ENCODE peak calls at places on chromosomes 16 and 17, in four cellular contexts. One of them, this sample, is unnamed.
A peak's percentile ranks its signal among the peaks of the same experiment; 100 is the strongest.

GRCh38 chr17:50532452-50533024 is at the start of gene EPN3:
- DNase-seq in H1: no peak
- DNase-seq in SK-N-SH: peak; percentile 82
- DNase-seq in HepG2: no peak
- DNase-seq in this sample: no peak

GRCh38 chr16:15971435-15971805 is 22.0 kb downstream of the ABCC1 start:
- DNase-seq in H1: peak; percentile 38
- DNase-seq in SK-N-SH: no peak
- DNase-seq in HepG2: no peak
- DNase-seq in this sample: no peak

GRCh38 chr17:82502207-82502606 is 17.3 kb upstream of the FOXK2 start:
- DNase-seq in H1: no peak
- DNase-seq in SK-N-SH: no peak
- DNase-seq in HepG2: no peak
- DNase-seq in this sample: no peak

GRCh38 chr16:15515992-15516391 is 81.6 kb downstream of the BMERB1 start:
- DNase-seq in H1: no peak
- DNase-seq in SK-N-SH: no peak
- DNase-seq in HepG2: no peak
- DNase-seq in this sample: no peak

GRCh38 chr17:16444258-16444886 is 29.0 kb downstream of the TRPV2 start:
- DNase-seq in H1: no peak
- DNase-seq in SK-N-SH: no peak
- DNase-seq in HepG2: no peak
- DNase-seq in this sample: no peak

GRCh38 chr17:20955437-20956323 is 87.1 kb downstream of the USP22 start:
- DNase-seq in H1: no peak
- DNase-seq in SK-N-SH: no peak
- DNase-seq in HepG2: peak; percentile 4
- DNase-seq in this sample: no peak

GRCh38 chr17:19760781-19761180 is 12.7 kb upstream of the ALDH3A1 start:
- DNase-seq in H1: no peak
- DNase-seq in SK-N-SH: no peak
- DNase-seq in HepG2: no peak
- DNase-seq in this sample: no peak

GRCh38 chr17:14133104-14133503 is 63.8 kb downstream of the COX10 start:
- DNase-seq in H1: no peak
- DNase-seq in SK-N-SH: no peak
- DNase-seq in HepG2: no peak
- DNase-seq in this sample: no peak

GRCh38 chr17:8123695-8124349 is at the start of gene HES7:
- DNase-seq in H1: no peak
- DNase-seq in SK-N-SH: peak; percentile 53
- DNase-seq in HepG2: no peak
- DNase-seq in this sample: no peak

GRCh38 chr17:81552244-81553017 is at the start of gene FAAP100:
- DNase-seq in H1: no peak
- DNase-seq in SK-N-SH: peak; percentile 99
- DNase-seq in HepG2: peak; percentile 63
- DNase-seq in this sample: peak; percentile 30

GRCh38 chr17:49677933-49678847 is at the start of gene SPOP:
- DNase-seq in H1: peak; percentile 100
- DNase-seq in SK-N-SH: peak; percentile 100
- DNase-seq in HepG2: peak; percentile 98
- DNase-seq in this sample: peak; percentile 96

GRCh38 chr16:79600636-79601091 is at the start of gene MAF:
- DNase-seq in H1: peak; percentile 54
- DNase-seq in SK-N-SH: peak; percentile 69
- DNase-seq in HepG2: peak; percentile 58
- DNase-seq in this sample: no peak

GRCh38 chr17:38464723-38465419 is 36.6 kb downstream of the ARHGAP23 start:
- DNase-seq in H1: no peak
- DNase-seq in SK-N-SH: peak; percentile 96
- DNase-seq in HepG2: no peak
- DNase-seq in this sample: no peak

GRCh38 chr17:55580596-55581133 is 69.4 kb upstream of the SMIM36 start:
- DNase-seq in H1: no peak
- DNase-seq in SK-N-SH: no peak
- DNase-seq in HepG2: no peak
- DNase-seq in this sample: peak; percentile 16

GRCh38 chr17:55576237-55576998 is 65.2 kb upstream of the SMIM36 start:
- DNase-seq in H1: no peak
- DNase-seq in SK-N-SH: no peak
- DNase-seq in HepG2: peak; percentile 28
- DNase-seq in this sample: peak; percentile 8

GRCh38 chr17:55577011-55577586 is 65.8 kb upstream of the SMIM36 start:
- DNase-seq in H1: no peak
- DNase-seq in SK-N-SH: no peak
- DNase-seq in HepG2: no peak
- DNase-seq in this sample: peak; percentile 35

GRCh38 chr17:55575058-55575606 is 63.9 kb upstream of the SMIM36 start:
- DNase-seq in H1: no peak
- DNase-seq in SK-N-SH: no peak
- DNase-seq in HepG2: no peak
- DNase-seq in this sample: no peak

DNA sequence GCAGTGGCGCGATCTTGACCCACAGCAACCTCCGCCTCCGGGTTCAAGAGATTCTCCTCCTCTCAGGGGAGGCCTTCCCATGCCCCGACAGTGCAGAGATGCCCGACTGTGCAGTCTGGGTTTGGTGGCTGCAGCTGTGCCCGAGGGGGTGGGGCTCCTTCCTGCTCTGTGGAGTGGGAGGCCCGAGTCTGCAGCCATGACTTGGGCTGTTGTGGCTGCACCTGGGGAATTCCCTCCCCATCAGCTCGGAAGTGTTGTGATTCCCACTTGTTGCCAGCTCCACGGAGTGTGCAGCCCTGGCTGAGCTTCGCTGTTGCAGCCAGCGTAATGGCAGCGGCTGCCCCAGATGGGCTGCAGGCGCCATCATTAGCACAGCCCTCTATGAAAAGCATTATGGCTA is 66.4 kb upstream of the SMIM36 start:
- DNase-seq in H1: no peak
- DNase-seq in SK-N-SH: no peak
- DNase-seq in HepG2: no peak
- DNase-seq in this sample: no peak
- TF ChIP-seq TCF12 in H1: no peak
- TF ChIP-seq TCF12 in SK-N-SH: no peak
- TF ChIP-seq TCF12 in HepG2: no peak
- TF ChIP-seq TCF12 in this sample: no peak

DNA sequence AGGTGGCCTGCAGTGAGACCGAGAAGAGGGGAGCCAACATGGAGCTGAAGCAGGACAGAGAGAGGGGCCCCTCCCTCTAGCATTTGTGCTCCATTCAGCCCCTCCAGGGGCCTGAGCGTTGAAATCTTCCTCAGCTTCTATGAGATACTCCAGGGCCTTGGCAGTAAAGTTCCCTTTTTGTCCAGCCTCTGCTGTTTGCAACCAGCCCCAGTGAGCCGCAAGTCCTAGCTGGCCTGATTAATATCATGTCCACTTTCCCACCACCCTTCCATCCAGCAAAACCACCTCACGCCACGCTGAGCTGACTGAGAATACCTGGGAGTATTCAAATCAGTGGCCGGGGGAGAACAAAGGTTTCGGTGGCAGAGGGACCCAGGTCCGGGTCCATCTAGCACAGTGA is 11.7 kb upstream of the RPH3AL start:
- DNase-seq in H1: no peak
- DNase-seq in SK-N-SH: no peak
- DNase-seq in HepG2: no peak
- DNase-seq in this sample: no peak
- TF ChIP-seq CHD2 in H1: no peak
- TF ChIP-seq CHD2 in SK-N-SH: no peak
- TF ChIP-seq CHD2 in HepG2: no peak
- TF ChIP-seq CHD2 in this sample: no peak

DNA sequence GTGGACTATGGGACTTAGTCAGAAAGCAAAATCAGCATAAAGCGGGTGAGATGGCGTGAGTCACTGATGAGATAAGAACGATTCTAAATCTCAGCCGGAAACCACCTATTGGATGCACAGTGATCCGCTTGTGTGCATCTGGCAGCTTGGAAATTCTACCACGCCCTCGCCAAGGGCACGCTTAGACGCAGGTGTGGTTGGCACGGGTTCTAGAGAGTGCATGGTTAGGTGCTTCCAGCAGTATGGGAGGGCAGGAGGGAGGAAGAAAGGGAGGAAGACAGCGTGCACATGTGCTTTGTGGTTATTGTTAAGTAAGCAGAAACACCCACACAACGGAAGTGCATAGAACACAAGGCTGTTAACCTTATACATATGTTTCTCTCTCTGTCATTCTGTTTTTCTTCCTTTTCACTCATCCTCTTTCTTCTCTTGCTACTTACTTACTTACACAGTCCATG is 374.0 kb upstream of the ASIC2 start:
- DNase-seq in H1: no peak
- DNase-seq in SK-N-SH: no peak
- DNase-seq in HepG2: no peak
- DNase-seq in this sample: peak; percentile 48
- TF ChIP-seq TCF12 in H1: no peak
- TF ChIP-seq TCF12 in SK-N-SH: no peak
- TF ChIP-seq TCF12 in HepG2: no peak
- TF ChIP-seq TCF12 in this sample: peak; percentile 16

GRCh38 chr17:79425686-79426085 is 185.2 kb downstream of the RBFOX3 start:
- DNase-seq in H1: no peak
- DNase-seq in SK-N-SH: no peak
- DNase-seq in HepG2: no peak
- DNase-seq in this sample: no peak
- TF ChIP-seq CHD2 in H1: no peak
- TF ChIP-seq CHD2 in SK-N-SH: no peak
- TF ChIP-seq CHD2 in HepG2: no peak
- TF ChIP-seq CHD2 in this sample: no peak

GRCh38 chr17:75168998-75169397 is 13.8 kb downstream of the SUMO2 start:
- DNase-seq in H1: no peak
- DNase-seq in SK-N-SH: no peak
- DNase-seq in HepG2: no peak
- DNase-seq in this sample: no peak
- TF ChIP-seq TCF12 in H1: no peak
- TF ChIP-seq TCF12 in SK-N-SH: no peak
- TF ChIP-seq TCF12 in HepG2: no peak
- TF ChIP-seq TCF12 in this sample: no peak

GRCh38 chr16:27374794-27375499 is 27.0 kb upstream of the IL21R start:
- DNase-seq in H1: peak; percentile 87
- DNase-seq in SK-N-SH: peak; percentile 76
- DNase-seq in HepG2: peak; percentile 92
- DNase-seq in this sample: peak; percentile 90
- TF ChIP-seq CHD2 in H1: peak; percentile 63
- TF ChIP-seq CHD2 in SK-N-SH: no peak
- TF ChIP-seq CHD2 in HepG2: no peak
- TF ChIP-seq CHD2 in this sample: peak; percentile 55

GRCh38 chr17:53543363-53543927 is 279.3 kb upstream of the KIF2B start:
- DNase-seq in H1: no peak
- DNase-seq in SK-N-SH: peak; percentile 30
- DNase-seq in HepG2: no peak
- DNase-seq in this sample: no peak
- TF ChIP-seq TCF12 in H1: no peak
- TF ChIP-seq TCF12 in SK-N-SH: no peak
- TF ChIP-seq TCF12 in HepG2: no peak
- TF ChIP-seq TCF12 in this sample: no peak

DNA sequence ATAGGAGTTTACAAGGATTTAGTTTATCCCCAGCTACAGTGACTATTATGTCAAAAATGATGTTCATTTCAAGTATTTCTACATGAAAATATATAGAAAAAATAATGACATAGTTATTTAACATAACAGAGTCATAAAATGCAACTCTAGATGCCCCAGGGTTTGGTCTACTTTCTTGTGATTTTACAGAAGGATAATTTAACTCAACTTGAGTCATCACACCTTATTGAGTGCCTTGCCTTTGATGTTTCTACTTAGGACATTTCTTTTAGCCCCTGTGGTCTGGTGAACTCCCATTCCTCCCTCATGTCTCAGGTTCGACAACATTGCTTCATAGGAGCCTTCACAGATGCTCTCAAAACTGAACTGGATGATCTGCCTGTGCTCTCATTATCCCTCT is 2.0 kb downstream of the KRT20 start:
- DNase-seq in H1: no peak
- DNase-seq in SK-N-SH: no peak
- DNase-seq in HepG2: no peak
- DNase-seq in this sample: no peak
- TF ChIP-seq CHD2 in H1: no peak
- TF ChIP-seq CHD2 in SK-N-SH: no peak
- TF ChIP-seq CHD2 in HepG2: no peak
- TF ChIP-seq CHD2 in this sample: no peak

GRCh38 chr16:71626018-71626857 is at the start of gene MARVELD3:
- DNase-seq in H1: peak; percentile 70
- DNase-seq in SK-N-SH: peak; percentile 69
- DNase-seq in HepG2: peak; percentile 46
- DNase-seq in this sample: no peak

GRCh38 chr16:71625113-71625850 is 702 bp upstream of the MARVELD3 start:
- DNase-seq in H1: no peak
- DNase-seq in SK-N-SH: no peak
- DNase-seq in HepG2: no peak
- DNase-seq in this sample: no peak

GRCh38 chr16:71628810-71629209 is 2.8 kb downstream of the MARVELD3 start:
- DNase-seq in H1: no peak
- DNase-seq in SK-N-SH: no peak
- DNase-seq in HepG2: no peak
- DNase-seq in this sample: no peak

GRCh38 chr16:71627631-71628236 is 1.8 kb downstream of the MARVELD3 start:
- DNase-seq in H1: no peak
- DNase-seq in SK-N-SH: peak; percentile 38
- DNase-seq in HepG2: no peak
- DNase-seq in this sample: no peak

GRCh38 chr16:71626858-71627213 is 852 bp downstream of the MARVELD3 start:
- DNase-seq in H1: no peak
- DNase-seq in SK-N-SH: no peak
- DNase-seq in HepG2: no peak
- DNase-seq in this sample: no peak
- TF ChIP-seq TCF12 in H1: no peak
- TF ChIP-seq TCF12 in SK-N-SH: no peak
- TF ChIP-seq TCF12 in HepG2: peak; percentile 14
- TF ChIP-seq TCF12 in this sample: no peak